ENCODE peak calls at places on chromosomes 1 and 21, in five cellular contexts. M, U, N, A and J are unnamed samples.

GRCh38 chr1:17633654-17634053 is 94.2 kb downstream of the ARHGEF10L start:
- DNase-seq in M (no peak), U (no peak), N (no peak), A (no peak), J (no peak)

GRCh38 chr1:22860883-22861385 is 111.7 kb downstream of the LACTBL1 start:
- DNase-seq in M (no peak), A (no peak), N (no peak), U (no peak), J (no peak)

GRCh38 chr1:22711591-22712501 is 1.2 kb downstream of the EPHB2 start:
- DNase-seq in N (peak), M (peak), U (no peak), A (no peak), J (no peak)

GRCh38 chr1:96559181-96559580 is 162.4 kb upstream of the PTBP2 start:
- DNase-seq in N (no peak), U (no peak), M (no peak), A (no peak), J (no peak)

GRCh38 chr1:53666566-53666965 is 72.4 kb downstream of the GLIS1 start:
- DNase-seq in U (no peak), N (no peak), M (no peak), A (no peak), J (no peak)

GRCh38 chr1:36866168-36866814 is 168.0 kb downstream of the GRIK3 start:
- DNase-seq in M (no peak), U (no peak), A (no peak), N (no peak), J (no peak)

GRCh38 chr21:24375201-24375600 is 1232.1 kb downstream of the MRPL39 start:
- DNase-seq in U (peak), N (no peak), A (no peak), M (no peak), J (no peak)

GRCh38 chr1:213138892-213139291 is 87.9 kb downstream of the RPS6KC1 start:
- DNase-seq in N (no peak), M (no peak), A (no peak), U (no peak), J (no peak)

GRCh38 chr1:230310381-230311163 is 115.6 kb downstream of the PGBD5 start:
- DNase-seq in M (peak), U (peak), N (peak), A (peak), J (peak)

GRCh38 chr21:25240974-25241373 is 366.3 kb downstream of the MRPL39 start:
- DNase-seq in N (no peak), A (no peak), U (no peak), M (no peak), J (no peak)